ENCODE peak calls at places on chromosome 21, in five cellular contexts. T, V, D, K and E are unnamed samples.
A peak's percentile ranks its signal among the peaks of the same experiment; 100 is the strongest.

GRCh38 chr21:18155508-18156193 is 89.0 kb upstream of the CHODL start:
- DNase-seq in T (no peak), V (no peak), D (no peak), K (no peak), E (no peak)

GRCh38 chr21:15964181-15964855 is 234.5 kb downstream of the USP25 start:
- DNase-seq in T (no peak), V (no peak), D (no peak), K (no peak), E (no peak)

GRCh38 chr21:20996421-20997307 is 1.5 kb upstream of the NCAM2 start:
- DNase-seq in T (no peak), V (no peak), D (no peak), K (no peak), E (no peak)

GRCh38 chr21:35473496-35473895 is 424.4 kb upstream of the RUNX1 start:
- DNase-seq in T (no peak), V (no peak), D (no peak), K (no peak), E (no peak)

GRCh38 chr21:32448803-32449594 is 36.5 kb downstream of the EVA1C start:
- DNase-seq in T (no peak), V (no peak), D (no peak), K (no peak), E (no peak)

GRCh38 chr21:10641107-10641506 is 119.7 kb downstream of the TPTE start:
- DNase-seq in T (no peak), V (no peak), D (no peak), K (no peak), E (no peak)

GRCh38 chr21:33414926-33415325 is 11.7 kb downstream of the IFNGR2 start:
- DNase-seq in T (no peak), V (no peak), D (no peak), K (no peak), E (no peak)

GRCh38 chr21:29585462-29585861 is 286.7 kb downstream of the BACH1 start:
- DNase-seq in T (no peak), V (no peak), D (no peak), K (no peak), E (no peak)

GRCh38 chr21:17613242-17613676 is 558 bp upstream of the BTG3 start:
- DNase-seq in T (no peak), V (no peak), D (no peak), K (no peak), E (no peak)

GRCh38 chr21:33884361-33885157 is 31.0 kb downstream of the ATP5PO start:
- DNase-seq in T (no peak), V (no peak), D (no peak), K (no peak), E (no peak)

GRCh38 chr21:8991968-8992621 is 1529.3 kb upstream of the TPTE start:
- DNase-seq in T (no peak), V (no peak), D (no peak), K (no peak), E (no peak)

GRCh38 chr21:44940116-44940631 is 345 bp downstream of the SLX9 start:
- DNase-seq in T (no peak), V (no peak), D (no peak), K (no peak), E (no peak)
- H2AFZ ChIP-seq in T (peak overlapping the region; percentile 80), V (no peak overlapping the region), D (no peak overlapping the region), K (no peak overlapping the region), E (peak overlapping the region; percentile 40)

GRCh38 chr21:27346041-27346448 is 379.2 kb upstream of the ADAMTS5 start:
- DNase-seq in T (no peak), V (no peak), D (no peak), K (no peak), E (no peak)
- TF ChIP-seq ZNF274 in T (no peak), V (no peak), D (no peak), K (no peak), E (no peak)

GRCh38 chr21:37620401-37620800 is 253.8 kb downstream of the DYRK1A start:
- DNase-seq in T (no peak), V (no peak), D (no peak), K (no peak), E (no peak)

GRCh38 chr21:37614351-37614875 is 247.8 kb downstream of the DYRK1A start:
- DNase-seq in T (no peak), V (no peak), D (no peak), K (no peak), E (no peak)

GRCh38 chr21:37619464-37619974 is 252.9 kb downstream of the DYRK1A start:
- DNase-seq in T (no peak), V (no peak), D (no peak), K (no peak), E (no peak)

GRCh38 chr21:37618081-37618480 is 251.5 kb downstream of the DYRK1A start:
- DNase-seq in T (no peak), V (no peak), D (no peak), K (no peak), E (no peak)

DNA sequence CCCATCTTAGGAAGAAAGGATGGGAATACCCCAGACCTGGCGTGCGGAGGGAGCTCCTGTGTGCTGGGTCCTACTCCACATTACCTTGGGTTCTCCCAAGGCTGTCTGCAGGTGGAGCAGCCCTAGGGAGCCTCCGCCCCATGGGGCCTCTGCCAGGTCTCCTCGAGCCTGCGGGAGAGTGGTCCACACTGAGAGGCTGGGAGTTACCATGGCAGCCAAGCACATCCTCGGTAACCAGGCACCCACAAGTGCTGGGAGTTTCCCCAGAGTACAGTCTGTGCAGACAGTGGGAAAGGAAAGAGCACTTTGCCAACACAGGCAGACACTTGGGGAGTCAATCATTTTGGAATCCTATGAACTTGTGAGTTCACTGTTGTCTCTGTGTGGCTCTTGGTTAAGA is 249.4 kb downstream of the DYRK1A start:
- DNase-seq in T (no peak), V (no peak), D (no peak), K (no peak), E (no peak)
- H2AFZ ChIP-seq in T (no peak overlapping the region), V (no peak overlapping the region), D (no peak overlapping the region), K (no peak overlapping the region), E (no peak overlapping the region)

GRCh38 chr21:42319368-42319767 is 4.2 kb upstream of the TFF3 start:
- DNase-seq in T (no peak), V (no peak), D (no peak), K (no peak), E (no peak)
- TF ChIP-seq ZNF274 in T (no peak), V (no peak), D (no peak), K (no peak), E (no peak)

GRCh38 chr21:39659070-39659815 is 46.5 kb downstream of the B3GALT5 start:
- DNase-seq in T (no peak), V (no peak), D (no peak), K (no peak), E (no peak)

GRCh38 chr21:39661121-39661520 is 48.4 kb downstream of the B3GALT5 start:
- DNase-seq in T (no peak), V (no peak), D (no peak), K (no peak), E (no peak)

GRCh38 chr21:39660191-39660590 is 47.5 kb downstream of the B3GALT5 start:
- DNase-seq in T (no peak), V (no peak), D (no peak), K (no peak), E (no peak)

GRCh38 chr21:39661740-39662139 is 49.0 kb downstream of the B3GALT5 start:
- DNase-seq in T (no peak), V (no peak), D (no peak), K (no peak), E (no peak)

GRCh38 chr21:39660596-39660995 is 47.9 kb downstream of the B3GALT5 start:
- DNase-seq in T (no peak), V (no peak), D (no peak), K (no peak), E (no peak)
- H2AFZ ChIP-seq in T (no peak overlapping the region), V (no peak overlapping the region), D (no peak overlapping the region), K (no peak overlapping the region), E (no peak overlapping the region)

GRCh38 chr21:46151989-46152938 is 3.1 kb downstream of the FTCD start:
- DNase-seq in T (no peak), V (no peak), D (no peak), K (no peak), E (no peak)
- TF ChIP-seq ZNF274 in T (no peak), V (no peak), D (no peak), K (no peak), E (no peak)

DNA sequence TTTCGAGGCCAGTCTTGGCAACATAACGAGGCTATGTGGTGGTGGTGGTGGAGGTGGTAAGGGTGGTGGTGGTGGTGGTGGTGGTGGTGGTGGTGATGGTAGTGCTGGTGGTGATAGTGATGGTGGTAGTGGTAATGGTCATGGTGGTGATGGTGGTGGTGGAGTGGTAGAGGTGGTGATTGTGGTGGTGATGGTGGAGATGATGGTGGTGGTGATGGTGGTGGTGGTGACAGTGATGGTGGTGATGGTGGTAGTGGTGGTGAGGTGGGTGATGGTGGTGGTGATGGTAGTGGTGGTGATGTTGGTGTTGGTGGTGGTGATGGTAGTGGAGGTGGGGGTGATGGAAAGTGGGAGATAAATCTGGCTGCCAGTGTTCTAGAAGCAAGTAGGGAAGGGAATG is 27.4 kb downstream of the SH3BGR start:
- DNase-seq in T (no peak), V (no peak), D (no peak), K (no peak), E (no peak)
- H2AFZ ChIP-seq in T (no peak overlapping the region), V (no peak overlapping the region), D (no peak overlapping the region), K (no peak overlapping the region), E (no peak overlapping the region)

GRCh38 chr21:28540514-28540913 is 452.2 kb downstream of the LTN1 start:
- DNase-seq in T (no peak), V (no peak), D (no peak), K (no peak), E (no peak)
- TF ChIP-seq ZNF274 in T (no peak), V (no peak), D (no peak), K (no peak), E (no peak)

DNA sequence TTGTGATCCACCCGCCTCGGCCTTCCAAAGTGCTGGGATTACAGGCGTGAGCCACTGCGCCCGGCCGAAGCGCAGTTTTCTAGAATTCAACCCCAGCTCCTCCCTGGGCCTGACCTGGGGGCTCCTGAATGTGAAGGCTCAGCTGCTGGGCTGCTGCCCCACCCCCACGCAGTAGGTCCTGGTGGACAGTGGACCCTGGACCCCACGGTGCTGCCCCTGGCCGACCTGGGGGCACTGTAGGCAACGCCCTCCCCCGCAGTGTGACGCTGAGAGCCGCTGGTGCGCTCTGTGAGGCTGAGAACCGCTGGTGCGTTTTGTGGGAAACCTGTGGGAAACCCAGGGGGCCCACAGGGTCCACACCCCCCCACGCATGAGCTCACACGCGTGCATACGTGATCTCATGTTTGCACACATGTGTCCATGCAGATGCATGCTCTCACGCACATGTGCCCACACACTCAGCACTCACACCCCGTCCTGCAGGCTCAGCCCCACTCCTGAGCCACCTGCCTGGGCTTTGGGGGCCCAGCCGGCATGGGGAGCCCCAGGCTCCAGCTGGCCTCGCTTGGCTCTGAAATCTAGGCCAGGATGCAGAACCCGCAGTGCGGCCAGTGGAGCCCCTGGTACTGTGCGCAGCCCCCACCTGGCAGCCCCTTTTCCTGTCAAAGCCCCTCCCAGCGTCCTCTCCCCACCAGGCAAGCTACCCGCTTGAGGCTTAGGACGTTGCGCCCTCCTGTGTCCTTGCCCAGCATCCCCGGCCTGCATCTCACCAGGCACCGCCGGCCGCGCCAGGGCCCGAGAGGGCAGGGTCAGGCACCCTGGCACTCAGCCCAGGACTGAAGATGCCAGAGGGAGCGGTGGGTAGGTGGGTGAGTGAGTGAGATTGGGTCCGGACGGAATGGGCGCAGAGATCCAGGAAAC is 67.7 kb downstream of the COL18A1 start:
- DNase-seq in T (no peak), V (peak; percentile 37), D (no peak), K (no peak), E (no peak)
- H2AFZ ChIP-seq in T (no peak overlapping the region), V (no peak overlapping the region), D (no peak overlapping the region), K (no peak overlapping the region), E (no peak overlapping the region)